ENCODE peak calls at places on chromosomes 2 and 18, in nine cellular contexts. M is NCI-H774; N is activated T-cell treated with anti-CD3 and anti-CD28 coated beads for 24 hours; R is ovary; C is non-pigmented ciliary epithelial cell; F is GM13976; G is progenitor cell of endocrine pancreas; L is effector CD4-positive, alpha-beta T cell; Y is M059J. Q is an unnamed sample.

GRCh38 chr18:8705941-8706544 is 687 bp downstream of the MTCL1 start:
- DNase-seq in M (no peak), N (no peak), R (peak), C (no peak), F (peak), G (no peak), L (no peak), Y (peak), Q (no peak)

GRCh38 chr2:95052804-95053535 is 27.5 kb downstream of the MAL start:
- DNase-seq in M (no peak), N (no peak), R (no peak), C (no peak), F (no peak), G (no peak), L (no peak), Y (no peak), Q (no peak)

GRCh38 chr2:225765845-225766244 is 366.3 kb downstream of the NYAP2 start:
- DNase-seq in M (no peak), N (no peak), R (no peak), C (no peak), F (no peak), G (no peak), L (no peak), Y (no peak), Q (no peak)

GRCh38 chr18:40380657-40381441 is 1574.2 kb upstream of the PIK3C3 start:
- DNase-seq in M (no peak), N (no peak), R (no peak), C (no peak), F (no peak), G (no peak), L (no peak), Y (peak), Q (no peak)

GRCh38 chr2:82913566-82913965 is 1545.5 kb downstream of the SUCLG1 start:
- DNase-seq in M (no peak), N (no peak), R (no peak), C (peak), F (no peak), G (no peak), L (no peak), Y (no peak), Q (no peak)

GRCh38 chr2:169828141-169828811 is 1.0 kb downstream of the UBR3 start:
- DNase-seq in M (no peak), N (peak), R (no peak), C (no peak), F (peak), G (no peak), L (peak), Y (peak), Q (peak)

GRCh38 chr18:74066018-74066417 is 81.6 kb downstream of the FBXO15 start:
- DNase-seq in M (no peak), N (no peak), R (no peak), C (no peak), F (no peak), G (no peak), L (no peak), Y (no peak), Q (no peak)

GRCh38 chr2:7692657-7693161 is 775.5 kb downstream of the RNF144A start:
- DNase-seq in M (no peak), N (no peak), R (no peak), C (no peak), F (no peak), G (no peak), L (no peak), Y (no peak), Q (no peak)

GRCh38 chr18:63882333-63883141 is 5.0 kb upstream of the SERPINB2 start:
- DNase-seq in M (no peak), N (no peak), R (no peak), C (peak), F (no peak), G (no peak), L (no peak), Y (peak), Q (no peak)

GRCh38 chr2:221569342-221570278 is 2.5 kb downstream of the EPHA4 start:
- DNase-seq in M (no peak), N (no peak), R (no peak), C (no peak), F (no peak), G (no peak), L (no peak), Y (no peak), Q (no peak)

GRCh38 chr2:22375094-22375493 is 1009.9 kb upstream of the KLHL29 start:
- DNase-seq in M (no peak), N (no peak), R (no peak), C (no peak), F (no peak), G (no peak), L (no peak), Y (no peak), Q (no peak)

GRCh38 chr2:205734436-205734835 is 52.1 kb downstream of the NRP2 start:
- DNase-seq in M (no peak), N (no peak), R (peak), C (peak), F (no peak), G (no peak), L (no peak), Y (peak), Q (no peak)

GRCh38 chr18:79595876-79596374 is 83.7 kb upstream of the CTDP1 start:
- DNase-seq in M (no peak), N (no peak), R (peak), C (no peak), F (no peak), G (no peak), L (no peak), Y (no peak), Q (no peak)

GRCh38 chr2:29238497-29238896 is 123.3 kb downstream of the CLIP4 start:
- DNase-seq in M (no peak), N (no peak), R (no peak), C (no peak), F (peak), G (no peak), L (no peak), Y (peak), Q (no peak)

GRCh38 chr18:3389977-3390376 is 60.0 kb upstream of the TGIF1 start:
- DNase-seq in M (no peak), N (no peak), R (no peak), C (no peak), F (no peak), G (no peak), L (no peak), Y (no peak), Q (no peak)

GRCh38 chr18:23837591-23837990 is 148.3 kb downstream of the LAMA3 start:
- DNase-seq in M (no peak), N (no peak), R (no peak), C (peak), F (no peak), G (no peak), L (no peak), Y (peak), Q (no peak)

GRCh38 chr2:39736593-39736992 is 42.5 kb downstream of the THUMPD2 start:
- DNase-seq in M (no peak), N (no peak), R (no peak), C (peak), F (no peak), G (no peak), L (no peak), Y (peak), Q (no peak)

GRCh38 chr2:205755923-205756322 is 73.6 kb downstream of the NRP2 start:
- DNase-seq in M (no peak), N (no peak), R (no peak), C (no peak), F (no peak), G (no peak), L (no peak), Y (peak), Q (no peak)

GRCh38 chr2:237567276-237568029 is 1.1 kb downstream of the PRLH start:
- DNase-seq in M (no peak), N (no peak), R (peak), C (no peak), F (no peak), G (no peak), L (no peak), Y (no peak), Q (no peak)

Q was measured in effector memory CD4-positive, alpha-beta T cell.